ENCODE peak calls at places on chromosomes 2 and 18, in eight cellular contexts. M is SJCRH30, K is left lung, E is breast epithelium, B is heart right ventricle, Z is right atrium auricular region, V is upper lobe of left lung, N is HCT116. W is an unnamed sample. For H3K9me3 and H3K4me1, the result is how much of the 10 kb centered on the place peaks cover.

GRCh38 chr2:3656762-3657691 is 973 bp upstream of the ALLC start:
- DNase-seq in K (no peak), E (no peak), M (peak), Z (no peak), N (no peak), V (no peak), B (no peak), W (no peak)

GRCh38 chr18:63311481-63312409 is 7.8 kb downstream of the BCL2 start:
- DNase-seq in B (no peak), N (no peak), K (no peak), Z (no peak), V (no peak), E (no peak), M (no peak), W (no peak)

GRCh38 chr2:206728277-206729199 is 10.3 kb upstream of the DYTN start:
- DNase-seq in E (no peak), Z (no peak), K (no peak), M (no peak), B (no peak), N (peak), V (no peak), W (no peak)

GRCh38 chr2:147989809-147990403 is 30.6 kb downstream of the ORC4 start:
- DNase-seq in Z (no peak), K (no peak), E (no peak), N (peak), B (no peak), M (no peak), V (no peak), W (peak)

GRCh38 chr2:3242747-3243369 is 134.8 kb downstream of the EIPR1 start:
- DNase-seq in N (no peak), M (no peak), B (no peak), K (no peak), Z (no peak), V (no peak), E (no peak), W (peak)

GRCh38 chr2:170812716-170813585 is 3.7 kb upstream of the GAD1 start:
- DNase-seq in B (no peak), N (peak), V (no peak), K (no peak), E (no peak), Z (no peak), M (peak), W (no peak)

GRCh38 chr2:174682578-174683391 is 81.5 kb downstream of the CHRNA1 start:
- DNase-seq in V (peak), N (no peak), M (peak), K (peak), E (no peak), Z (no peak), B (peak), W (peak)

GRCh38 chr2:47065343-47065742 is 89.8 kb downstream of the STPG4 start:
- DNase-seq in M (no peak), N (no peak), Z (no peak), B (no peak), E (no peak), V (no peak), K (no peak), W (no peak)

GRCh38 chr2:18516112-18516511 is 44.3 kb downstream of the RDH14 start:
- DNase-seq in K (no peak), B (no peak), V (no peak), Z (no peak), N (no peak), E (no peak), M (no peak), W (no peak)

GRCh38 chr2:145095641-145096435 is 575.9 kb upstream of the ZEB2 start:
- DNase-seq in M (no peak), N (no peak), K (no peak), E (no peak), V (no peak), B (no peak), Z (no peak), W (no peak)

GRCh38 chr18:24491882-24492281 is 31.4 kb downstream of the HRH4 start:
- DNase-seq in E (no peak), N (no peak), K (no peak), B (no peak), Z (no peak), M (peak), V (no peak), W (peak)

GRCh38 chr2:231494669-231495068 is 30.4 kb upstream of the NCL start:
- DNase-seq in V (no peak), M (no peak), E (no peak), Z (no peak), B (no peak), K (no peak), N (no peak), W (no peak)

GRCh38 chr2:176744156-176744555 is 468.4 kb upstream of the HNRNPA3 start:
- DNase-seq in B (no peak), M (no peak), E (no peak), V (no peak), K (no peak), Z (no peak), N (no peak), W (no peak)

GRCh38 chr2:39541011-39541930 is 104.2 kb upstream of the MAP4K3 start:
- DNase-seq in V (no peak), K (no peak), E (no peak), B (no peak), Z (no peak), N (no peak), M (no peak), W (no peak)

GRCh38 chr2:160566717-160567116 is 73.1 kb upstream of the RBMS1 start:
- DNase-seq in Z (no peak), N (no peak), E (no peak), K (no peak), M (no peak), V (no peak), B (no peak), W (no peak)

GRCh38 chr2:201971516-201972228 is 62.0 kb upstream of the FZD7 start:
- DNase-seq in V (no peak), B (no peak), E (no peak), N (no peak), M (no peak), Z (no peak), K (no peak), W (no peak)

DNA sequence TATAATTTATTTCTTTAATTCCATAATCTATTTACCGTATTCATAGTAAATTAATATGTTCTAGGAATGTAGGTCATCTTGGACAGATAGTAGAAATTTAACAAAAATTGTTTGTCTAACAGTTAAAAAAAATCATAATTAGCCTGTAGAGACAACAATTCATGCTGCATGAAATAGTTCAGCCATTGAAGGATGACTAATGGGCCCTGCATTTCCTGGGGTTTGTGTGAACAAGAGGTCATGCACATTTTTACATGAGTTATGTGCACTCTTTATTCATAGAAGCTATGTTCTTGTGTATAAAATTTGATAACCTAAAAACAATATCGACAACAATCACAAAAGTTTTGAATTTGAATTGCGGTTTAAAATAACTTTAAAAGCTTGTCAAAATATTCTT is 1663.6 kb downstream of the SUCLG1 start:
- DNase-seq in N (peak), E (no peak), M (peak), V (no peak), K (no peak), B (no peak), Z (no peak), W (no peak)
- H3K9me3 ChIP-seq in N (under half), E (under half), M (under half), V (under half), K (under half), B (under half), Z (under half), W (under half)

GRCh38 chr2:1219901-1220691 is 193.2 kb upstream of the TPO start:
- DNase-seq in N (no peak), E (no peak), M (peak), B (no peak), V (no peak), K (no peak), Z (no peak), W (no peak)
- H3K4me3 ChIP-seq in N (no peak), E (no peak), M (peak), B (no peak), V (no peak), K (no peak), Z (no peak), W (no peak)

DNA sequence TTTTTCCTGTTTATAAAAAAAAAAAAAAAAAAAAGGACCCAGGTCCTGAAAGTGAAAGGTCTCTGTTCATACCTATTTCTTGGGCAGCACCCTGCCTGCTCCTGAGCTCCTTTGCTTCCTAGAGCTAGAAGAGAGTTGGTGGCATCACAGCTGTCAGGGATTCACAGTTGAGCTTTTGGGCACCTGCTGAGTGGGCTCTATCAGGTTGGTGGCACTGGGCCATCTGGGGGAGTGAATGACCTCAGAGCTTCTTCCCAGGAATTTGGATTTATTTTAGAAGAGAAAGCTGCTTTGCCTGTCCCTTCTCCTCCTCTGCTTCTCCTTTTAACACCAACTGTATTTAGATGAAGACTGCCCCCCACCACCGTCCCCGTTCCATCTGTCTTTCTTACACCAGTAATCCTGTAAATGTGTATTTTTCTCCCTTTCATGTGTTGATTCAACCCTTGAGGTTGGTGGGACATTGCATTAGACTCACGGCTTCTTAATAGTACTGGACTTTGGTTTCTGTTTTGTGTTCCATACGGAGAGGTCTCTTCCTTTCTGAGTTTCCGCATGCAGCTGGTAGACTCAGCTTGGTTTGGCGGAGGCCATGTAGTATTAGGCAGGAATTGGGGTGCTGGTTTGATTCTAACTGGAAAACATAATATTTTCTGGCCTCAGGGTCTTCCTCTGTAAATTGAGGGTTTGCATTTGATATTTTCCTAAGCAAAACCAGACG is 7.6 kb upstream of the MGAT5 start:
- DNase-seq in E (no peak), K (no peak), V (no peak), Z (no peak), B (no peak), N (no peak), M (peak), W (no peak)
- H3K4me1 ChIP-seq in E (under half), K (half or more), V (under half), Z (half or more), B (under half), N (under half), M (under half), W (half or more)

DNA sequence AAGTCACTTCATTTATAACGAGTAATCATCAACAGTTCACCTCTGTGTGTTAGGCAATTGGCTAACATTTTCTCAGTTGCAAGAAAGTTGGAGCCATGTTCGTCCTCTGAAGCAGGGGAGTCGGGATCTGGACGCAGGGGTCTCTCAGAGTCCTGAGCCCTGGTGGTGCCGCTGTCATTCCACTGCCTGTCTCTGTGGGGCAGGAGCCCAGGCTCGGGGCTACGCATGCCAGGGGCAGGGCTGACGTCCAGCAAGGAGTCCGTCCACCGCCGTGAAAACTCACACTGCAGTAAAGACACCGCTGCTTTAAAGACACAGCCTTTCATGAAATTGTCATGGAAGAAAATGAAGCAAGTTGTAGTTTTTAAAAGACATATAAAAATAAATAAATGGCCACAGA is 571.1 kb upstream of the SOX11 start:
- DNase-seq in N (no peak), V (no peak), B (no peak), M (no peak), K (no peak), E (no peak), Z (no peak), W (no peak)
- H3K9me3 ChIP-seq in N (under half), V (under half), B (under half), M (under half), K (under half), E (under half), Z (under half), W (under half)

DNA sequence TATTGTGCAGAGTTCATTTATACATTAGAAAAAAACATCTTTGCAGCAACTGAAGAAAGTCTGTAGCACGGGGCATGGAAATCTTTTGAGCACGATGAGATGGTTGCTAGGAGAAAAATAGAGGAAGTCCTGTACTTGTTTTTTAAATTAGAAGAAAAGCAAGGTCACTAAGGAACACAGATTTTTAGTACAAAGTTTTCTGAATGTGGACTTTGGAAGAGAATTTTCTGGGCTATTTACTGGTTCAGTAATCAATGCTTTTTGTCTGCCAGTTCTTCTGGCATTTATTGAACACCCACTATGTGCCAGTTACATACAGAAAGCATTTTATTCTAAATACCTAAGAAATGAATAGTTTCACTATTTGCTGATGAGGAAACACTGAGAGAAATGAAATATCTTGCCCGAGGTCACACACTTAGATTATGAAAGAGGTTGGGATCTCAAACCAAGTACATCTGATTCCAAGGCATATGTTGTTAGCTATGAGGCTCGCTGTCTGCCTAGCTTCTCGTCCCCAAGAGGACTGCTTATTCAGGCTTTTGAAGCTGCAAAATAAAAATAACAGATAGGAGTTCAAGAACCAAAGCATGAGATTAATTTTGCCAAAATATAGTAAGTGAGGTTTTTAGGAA is 15.6 kb upstream of the MAP3K20 start:
- DNase-seq in V (no peak), Z (no peak), E (no peak), B (no peak), N (no peak), K (no peak), M (no peak), W (no peak)
- H3K4me3 ChIP-seq in V (no peak), Z (no peak), E (no peak), B (no peak), N (no peak), K (no peak), M (no peak), W (no peak)

GRCh38 chr2:239319261-239319661 is 81.6 kb downstream of the HDAC4 start:
- DNase-seq in K (peak), E (peak), N (no peak), B (no peak), M (no peak), Z (no peak), V (no peak), W (peak)
- H3K4me1 ChIP-seq in K (under half), E (under half), N (under half), B (under half), M (under half), Z (half or more), V (under half), W (under half)

DNA sequence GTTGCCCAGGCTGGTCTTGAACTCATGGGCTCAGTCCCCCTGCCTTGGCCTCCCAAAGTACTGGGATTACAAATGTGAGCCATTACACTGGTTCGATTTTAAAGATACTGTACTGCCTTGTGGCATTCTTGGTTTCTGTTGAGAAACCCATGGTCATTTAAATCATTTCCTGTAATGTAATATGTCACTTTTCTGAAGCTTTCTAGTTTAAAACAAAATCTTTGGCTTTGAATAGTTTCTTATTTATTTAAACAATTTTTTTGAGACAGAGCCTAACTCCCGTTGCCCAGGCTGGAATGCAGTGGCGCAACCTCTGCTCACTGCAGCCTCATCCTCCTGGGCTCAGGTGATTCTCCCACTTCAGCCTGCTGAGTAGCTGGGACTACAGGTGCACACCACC is 8.9 kb downstream of the ZNF512 start:
- DNase-seq in Z (no peak), E (no peak), N (no peak), V (no peak), M (no peak), K (no peak), B (no peak), W (no peak)
- H3K9me3 ChIP-seq in Z (under half), E (under half), N (under half), V (under half), M (under half), K (under half), B (under half), W (under half)